ENCODE peak calls at places on chromosomes 1 and 21, in six cellular contexts. W, T, U, P, Y and B are unnamed samples.

GRCh38 chr1:43348343-43348808 is 10.4 kb upstream of the CDC20 start:
- DNase-seq in W (no peak), T (peak; percentile 37), U (no peak), P (no peak), Y (peak; percentile 39), B (no peak)

GRCh38 chr1:42750041-42750440 is 10.0 kb upstream of the CLDN19 start:
- DNase-seq in W (no peak), T (no peak), U (no peak), P (no peak), Y (no peak), B (no peak)

GRCh38 chr21:16811011-16811410 is 701.8 kb upstream of the CXADR start:
- DNase-seq in W (no peak), T (no peak), U (no peak), P (no peak), Y (no peak), B (no peak)

GRCh38 chr1:15028117-15028516 is 125.4 kb upstream of the TMEM51 start:
- DNase-seq in W (no peak), T (no peak), U (no peak), P (no peak), Y (peak; percentile 43), B (peak; percentile 53)

GRCh38 chr1:89692601-89693503 is 59.9 kb downstream of the LRRC8C start:
- DNase-seq in W (no peak), T (no peak), U (no peak), P (no peak), Y (peak; percentile 33), B (no peak)

GRCh38 chr1:186236921-186237320 is 138.1 kb downstream of the TPR start:
- DNase-seq in W (no peak), T (no peak), U (no peak), P (no peak), Y (peak; percentile 79), B (no peak)

GRCh38 chr1:84810343-84810742 is 82.7 kb downstream of the LPAR3 start:
- DNase-seq in W (no peak), T (no peak), U (no peak), P (no peak), Y (no peak), B (no peak)

GRCh38 chr1:180168786-180169640 is 14.3 kb downstream of the QSOX1 start:
- DNase-seq in W (no peak), T (peak; percentile 64), U (peak; percentile 58), P (no peak), Y (peak; percentile 53), B (peak; percentile 55)

GRCh38 chr21:32315511-32316362 is 17.1 kb downstream of the MRAP start:
- DNase-seq in W (no peak), T (no peak), U (no peak), P (no peak), Y (no peak), B (no peak)

GRCh38 chr1:153754266-153754665 is 20.9 kb upstream of the SLC27A3 start:
- DNase-seq in W (no peak), T (no peak), U (no peak), P (no peak), Y (no peak), B (no peak)

GRCh38 chr1:109879881-109880525 is 30.6 kb upstream of the CSF1 start:
- DNase-seq in W (no peak), T (no peak), U (no peak), P (no peak), Y (no peak), B (no peak)

GRCh38 chr1:24641646-24642151 is 1.4 kb upstream of the SRRM1 start:
- DNase-seq in W (peak; percentile 3), T (peak; percentile 30), U (peak; percentile 70), P (no peak), Y (peak; percentile 49), B (peak; percentile 74)

GRCh38 chr1:65393345-65393744 is 27.1 kb upstream of the LEPR start:
- DNase-seq in W (no peak), T (no peak), U (no peak), P (no peak), Y (peak; percentile 10), B (no peak)

GRCh38 chr1:244012232-244012631 is 38.9 kb upstream of the ZBTB18 start:
- DNase-seq in W (no peak), T (no peak), U (no peak), P (no peak), Y (peak; percentile 81), B (no peak)

GRCh38 chr1:209837671-209838070 is 9.9 kb downstream of the UTP25 start:
- DNase-seq in W (no peak), T (no peak), U (no peak), P (no peak), Y (no peak), B (no peak)

GRCh38 chr1:94559921-94560320 is 18.4 kb upstream of the F3 start:
- DNase-seq in W (no peak), T (no peak), U (no peak), P (no peak), Y (no peak), B (no peak)

GRCh38 chr1:161365207-161365606 is 2.5 kb downstream of the CFAP126 start:
- DNase-seq in W (no peak), T (no peak), U (no peak), P (no peak), Y (no peak), B (no peak)

GRCh38 chr1:92951141-92951582 is 10.1 kb downstream of the DIPK1A start:
- DNase-seq in W (no peak), T (no peak), U (no peak), P (no peak), Y (peak; percentile 67), B (no peak)

GRCh38 chr1:95752515-95753381 is 518.7 kb downstream of the RWDD3 start:
- DNase-seq in W (no peak), T (no peak), U (no peak), P (no peak), Y (no peak), B (no peak)

GRCh38 chr1:65177457-65177856 is 29.5 kb downstream of the AK4 start:
- DNase-seq in W (no peak), T (no peak), U (no peak), P (no peak), Y (peak; percentile 61), B (no peak)

GRCh38 chr1:28259935-28260802 is 851 bp downstream of the SESN2 start:
- DNase-seq in W (no peak), T (peak; percentile 89), U (peak; percentile 79), P (no peak), Y (peak; percentile 96), B (peak; percentile 90)

GRCh38 chr1:241934843-241935242 is 22.7 kb upstream of the BECN2 start:
- DNase-seq in W (no peak), T (no peak), U (no peak), P (no peak), Y (no peak), B (no peak)

GRCh38 chr1:225343618-225344017 is 84.2 kb downstream of the LBR start:
- DNase-seq in W (no peak), T (no peak), U (no peak), P (no peak), Y (peak; percentile 32), B (no peak)

GRCh38 chr1:151000408-151000807 is 6.3 kb downstream of the MINDY1 start:
- DNase-seq in W (no peak), T (no peak), U (no peak), P (no peak), Y (no peak), B (no peak)

GRCh38 chr1:64268653-64269557 is 65.5 kb downstream of the UBE2U start:
- DNase-seq in W (peak; percentile 31), T (peak; percentile 67), U (no peak), P (no peak), Y (peak; percentile 91), B (peak; percentile 75)

GRCh38 chr1:152227310-152227928 is 3.4 kb upstream of the HRNR start:
- DNase-seq in W (no peak), T (no peak), U (no peak), P (no peak), Y (peak; percentile 24), B (no peak)

GRCh38 chr1:45325816-45326506 is 734 bp upstream of the HPDL start:
- DNase-seq in W (no peak), T (no peak), U (no peak), P (no peak), Y (peak; percentile 38), B (no peak)

GRCh38 chr21:31340499-31340898 is 3.6 kb downstream of the TIAM1 start:
- DNase-seq in W (no peak), T (no peak), U (no peak), P (no peak), Y (no peak), B (no peak)

GRCh38 chr1:238892612-238893011 is 493.8 kb upstream of the CHRM3 start:
- DNase-seq in W (no peak), T (no peak), U (no peak), P (no peak), Y (no peak), B (no peak)

GRCh38 chr1:96464991-96465875 is 256.4 kb upstream of the PTBP2 start:
- DNase-seq in W (no peak), T (no peak), U (no peak), P (no peak), Y (peak; percentile 72), B (peak; percentile 66)

GRCh38 chr21:25582888-25583287 is 24.4 kb downstream of the MRPL39 start:
- DNase-seq in W (no peak), T (no peak), U (no peak), P (no peak), Y (no peak), B (no peak)

GRCh38 chr1:221708987-221709386 is 32.9 kb downstream of the DUSP10 start:
- DNase-seq in W (peak; percentile 39), T (peak; percentile 35), U (no peak), P (peak; percentile 61), Y (peak; percentile 40), B (no peak)

GRCh38 chr1:215517441-215517891 is 49.6 kb upstream of the KCTD3 start:
- DNase-seq in W (no peak), T (no peak), U (no peak), P (no peak), Y (peak; percentile 10), B (no peak)

GRCh38 chr1:2936568-2937515 is 84.4 kb upstream of the ACTRT2 start:
- DNase-seq in W (no peak), T (no peak), U (peak; percentile 24), P (no peak), Y (no peak), B (no peak)
- H3K9me3 ChIP-seq in W (no peaks in the 10 kb centered on the region), T (peaks cover 11% of the 10 kb centered on the region), U (peaks cover 12% of the 10 kb centered on the region), P (peaks cover 4% of the 10 kb centered on the region), Y (no peaks in the 10 kb centered on the region), B (peaks cover 17% of the 10 kb centered on the region)

DNA sequence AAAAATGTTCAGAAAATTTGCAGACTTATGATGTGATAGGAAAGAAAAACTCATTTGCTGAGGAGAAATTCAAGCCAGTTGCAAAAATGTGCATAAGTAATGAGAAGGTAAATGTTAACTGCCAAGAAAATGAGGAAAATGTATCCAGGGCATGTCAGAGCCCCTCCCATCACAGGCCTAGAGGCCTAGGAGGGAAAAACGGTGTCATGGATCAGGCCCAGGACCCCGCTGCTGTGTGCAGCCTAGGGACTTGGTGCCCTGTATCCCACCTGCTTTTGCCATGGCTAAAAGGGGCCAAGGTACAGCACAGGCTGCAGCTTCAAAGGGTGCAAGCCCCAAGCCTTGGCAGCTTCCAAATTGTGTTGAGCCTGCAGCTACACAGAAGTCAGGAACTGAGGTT is 214.0 kb upstream of the ADGRL4 start:
- DNase-seq in W (no peak), T (no peak), U (no peak), P (no peak), Y (no peak), B (no peak)
- H3K9me3 ChIP-seq in W (no peaks in the 10 kb centered on the region), T (no peaks in the 10 kb centered on the region), U (peaks cover 9% of the 10 kb centered on the region), P (no peaks in the 10 kb centered on the region), Y (no peaks in the 10 kb centered on the region), B (no peaks in the 10 kb centered on the region)

GRCh38 chr1:112998592-112999235 is 42.7 kb upstream of the SLC16A1 start:
- DNase-seq in W (no peak), T (no peak), U (no peak), P (no peak), Y (peak; percentile 98), B (peak; percentile 73)
- H3K9me3 ChIP-seq in W (no peaks in the 10 kb centered on the region), T (no peaks in the 10 kb centered on the region), U (no peaks in the 10 kb centered on the region), P (no peaks in the 10 kb centered on the region), Y (no peaks in the 10 kb centered on the region), B (no peaks in the 10 kb centered on the region)

GRCh38 chr1:79745928-79746327 is 739.4 kb upstream of the ADGRL4 start:
- DNase-seq in W (no peak), T (no peak), U (no peak), P (no peak), Y (no peak), B (no peak)
- H3K9me3 ChIP-seq in W (no peaks in the 10 kb centered on the region), T (no peaks in the 10 kb centered on the region), U (no peaks in the 10 kb centered on the region), P (no peaks in the 10 kb centered on the region), Y (no peaks in the 10 kb centered on the region), B (no peaks in the 10 kb centered on the region)